ENCODE peak calls at places on chromosomes 6 and 20, in eight cellular contexts. One of them, this sample, is unnamed.

GRCh38 chr20:18314786-18315406 is 26.6 kb downstream of the ZNF133 start:
- DNase-seq in fibroblast of lung: peak; percentile 65
- DNase-seq in IMR-90: peak; percentile 80
- DNase-seq in neuronal stem cell: no peak
- DNase-seq in GM23338: no peak
- DNase-seq in neural progenitor cell: no peak
- DNase-seq in trophoblast cell: no peak
- DNase-seq in H1: peak; percentile 2
- DNase-seq in this sample: peak; percentile 98

GRCh38 chr20:48478806-48479550 is 348.8 kb downstream of the PREX1 start:
- DNase-seq in fibroblast of lung: no peak
- DNase-seq in IMR-90: no peak
- DNase-seq in neuronal stem cell: no peak
- DNase-seq in GM23338: no peak
- DNase-seq in neural progenitor cell: no peak
- DNase-seq in trophoblast cell: no peak
- DNase-seq in H1: no peak
- DNase-seq in this sample: no peak

GRCh38 chr6:53828971-53829697 is 34.3 kb downstream of the LRRC1 start:
- DNase-seq in fibroblast of lung: no peak
- DNase-seq in IMR-90: no peak
- DNase-seq in neuronal stem cell: no peak
- DNase-seq in GM23338: no peak
- DNase-seq in neural progenitor cell: no peak
- DNase-seq in trophoblast cell: no peak
- DNase-seq in H1: no peak
- DNase-seq in this sample: no peak

GRCh38 chr6:33206864-33207568 is 1.3 kb upstream of the RING1 start:
- DNase-seq in fibroblast of lung: peak; percentile 63
- DNase-seq in IMR-90: peak; percentile 72
- DNase-seq in neuronal stem cell: peak; percentile 94
- DNase-seq in GM23338: peak; percentile 41
- DNase-seq in neural progenitor cell: peak; percentile 92
- DNase-seq in trophoblast cell: no peak
- DNase-seq in H1: no peak
- DNase-seq in this sample: peak; percentile 76

GRCh38 chr6:73515204-73516101 is 5.4 kb downstream of the EEF1A1 start:
- DNase-seq in fibroblast of lung: peak; percentile 80
- DNase-seq in IMR-90: peak; percentile 88
- DNase-seq in neuronal stem cell: no peak
- DNase-seq in GM23338: peak; percentile 72
- DNase-seq in neural progenitor cell: peak; percentile 78
- DNase-seq in trophoblast cell: peak; percentile 67
- DNase-seq in H1: no peak
- DNase-seq in this sample: peak; percentile 73

GRCh38 chr6:119060255-119060907 is 18.1 kb downstream of the FAM184A start:
- DNase-seq in fibroblast of lung: no peak
- DNase-seq in IMR-90: no peak
- DNase-seq in neuronal stem cell: no peak
- DNase-seq in GM23338: no peak
- DNase-seq in neural progenitor cell: no peak
- DNase-seq in trophoblast cell: no peak
- DNase-seq in H1: no peak
- DNase-seq in this sample: no peak

GRCh38 chr20:62287759-62288534 is 14.8 kb upstream of the ADRM1 start:
- DNase-seq in fibroblast of lung: no peak
- DNase-seq in IMR-90: no peak
- DNase-seq in neuronal stem cell: no peak
- DNase-seq in GM23338: no peak
- DNase-seq in neural progenitor cell: no peak
- DNase-seq in trophoblast cell: no peak
- DNase-seq in H1: no peak
- DNase-seq in this sample: peak; percentile 49

GRCh38 chr6:87623248-87623647 is 33.3 kb downstream of the ORC3 start:
- DNase-seq in fibroblast of lung: peak; percentile 61
- DNase-seq in IMR-90: peak; percentile 45
- DNase-seq in neuronal stem cell: no peak
- DNase-seq in GM23338: no peak
- DNase-seq in neural progenitor cell: no peak
- DNase-seq in trophoblast cell: peak; percentile 2
- DNase-seq in H1: no peak
- DNase-seq in this sample: no peak

GRCh38 chr6:71138416-71138815 is 150.2 kb upstream of the OGFRL1 start:
- DNase-seq in fibroblast of lung: no peak
- DNase-seq in IMR-90: no peak
- DNase-seq in neuronal stem cell: no peak
- DNase-seq in GM23338: no peak
- DNase-seq in neural progenitor cell: no peak
- DNase-seq in trophoblast cell: no peak
- DNase-seq in H1: no peak
- DNase-seq in this sample: no peak

GRCh38 chr6:44036196-44036595 is 91.1 kb downstream of the MRPL14 start:
- DNase-seq in fibroblast of lung: no peak
- DNase-seq in IMR-90: no peak
- DNase-seq in neuronal stem cell: no peak
- DNase-seq in GM23338: no peak
- DNase-seq in neural progenitor cell: no peak
- DNase-seq in trophoblast cell: no peak
- DNase-seq in H1: no peak
- DNase-seq in this sample: no peak

GRCh38 chr6:159890201-159890600 is 587 bp upstream of the MAS1 start:
- DNase-seq in fibroblast of lung: no peak
- DNase-seq in IMR-90: no peak
- DNase-seq in neuronal stem cell: no peak
- DNase-seq in GM23338: no peak
- DNase-seq in neural progenitor cell: no peak
- DNase-seq in trophoblast cell: no peak
- DNase-seq in H1: no peak
- DNase-seq in this sample: no peak

GRCh38 chr20:24781061-24781980 is 167.7 kb upstream of the CST7 start:
- DNase-seq in fibroblast of lung: peak; percentile 25
- DNase-seq in IMR-90: peak; percentile 36
- DNase-seq in neuronal stem cell: no peak
- DNase-seq in GM23338: peak; percentile 44
- DNase-seq in neural progenitor cell: peak; percentile 54
- DNase-seq in trophoblast cell: no peak
- DNase-seq in H1: no peak
- DNase-seq in this sample: peak; percentile 68

DNA sequence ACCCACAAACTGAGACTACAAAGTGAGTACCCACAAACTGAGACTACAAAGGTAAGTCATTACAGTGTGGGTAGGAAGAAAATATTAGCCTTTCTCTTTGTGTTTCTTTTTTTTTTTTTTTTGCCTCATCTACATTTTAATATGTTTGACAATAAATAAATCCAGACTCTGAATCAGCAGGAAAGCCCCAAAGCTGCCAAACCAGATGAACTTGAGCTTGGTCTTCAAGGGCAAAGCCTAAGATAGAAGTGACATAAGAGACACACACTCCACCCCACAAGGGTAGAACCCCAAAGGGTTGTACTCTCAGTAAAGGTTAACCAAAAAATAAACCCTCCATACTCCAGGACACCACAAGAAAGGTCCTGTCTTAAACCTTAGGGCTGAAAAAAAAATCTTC is 326.8 kb upstream of the ARID1B start:
- DNase-seq in fibroblast of lung: no peak
- DNase-seq in IMR-90: no peak
- DNase-seq in neuronal stem cell: no peak
- DNase-seq in GM23338: no peak
- DNase-seq in neural progenitor cell: no peak
- DNase-seq in trophoblast cell: no peak
- DNase-seq in H1: no peak
- DNase-seq in this sample: no peak
- H3K27me3 ChIP-seq in fibroblast of lung: no peaks in the 10 kb centered on the region
- H3K27me3 ChIP-seq in IMR-90: no peaks in the 10 kb centered on the region
- H3K27me3 ChIP-seq in neuronal stem cell: no peaks in the 10 kb centered on the region
- H3K27me3 ChIP-seq in GM23338: no peaks in the 10 kb centered on the region
- H3K27me3 ChIP-seq in neural progenitor cell: no peaks in the 10 kb centered on the region
- H3K27me3 ChIP-seq in trophoblast cell: no peaks in the 10 kb centered on the region
- H3K27me3 ChIP-seq in H1: no peaks in the 10 kb centered on the region
- H3K27me3 ChIP-seq in this sample: no peaks in the 10 kb centered on the region

GRCh38 chr6:145313041-145313855 is 422.1 kb downstream of the EPM2A start:
- DNase-seq in fibroblast of lung: no peak
- DNase-seq in IMR-90: no peak
- DNase-seq in neuronal stem cell: no peak
- DNase-seq in GM23338: no peak
- DNase-seq in neural progenitor cell: no peak
- DNase-seq in trophoblast cell: no peak
- DNase-seq in H1: no peak
- DNase-seq in this sample: no peak
- H3K4me2 ChIP-seq in fibroblast of lung: no peak overlapping the region
- H3K4me2 ChIP-seq in IMR-90: no peak overlapping the region
- H3K4me2 ChIP-seq in neuronal stem cell: no peak overlapping the region
- H3K4me2 ChIP-seq in GM23338: no peak overlapping the region
- H3K4me2 ChIP-seq in neural progenitor cell: no peak overlapping the region
- H3K4me2 ChIP-seq in trophoblast cell: no peak overlapping the region
- H3K4me2 ChIP-seq in H1: no peak overlapping the region
- H3K4me2 ChIP-seq in this sample: no peak overlapping the region

GRCh38 chr6:149933461-149933860 is 8.4 kb upstream of the ULBP2 start:
- DNase-seq in fibroblast of lung: no peak
- DNase-seq in IMR-90: no peak
- DNase-seq in neuronal stem cell: no peak
- DNase-seq in GM23338: no peak
- DNase-seq in neural progenitor cell: no peak
- DNase-seq in trophoblast cell: no peak
- DNase-seq in H1: no peak
- DNase-seq in this sample: no peak

GRCh38 chr6:149935246-149935645 is 6.6 kb upstream of the ULBP2 start:
- DNase-seq in fibroblast of lung: peak; percentile 6
- DNase-seq in IMR-90: peak; percentile 34
- DNase-seq in neuronal stem cell: no peak
- DNase-seq in GM23338: no peak
- DNase-seq in neural progenitor cell: no peak
- DNase-seq in trophoblast cell: no peak
- DNase-seq in H1: no peak
- DNase-seq in this sample: peak; percentile 60

GRCh38 chr6:149931501-149931900 is 8.6 kb upstream of the RAET1G start:
- DNase-seq in fibroblast of lung: no peak
- DNase-seq in IMR-90: no peak
- DNase-seq in neuronal stem cell: no peak
- DNase-seq in GM23338: no peak
- DNase-seq in neural progenitor cell: no peak
- DNase-seq in trophoblast cell: no peak
- DNase-seq in H1: no peak
- DNase-seq in this sample: no peak

GRCh38 chr6:149934249-149935156 is 7.3 kb upstream of the ULBP2 start:
- DNase-seq in fibroblast of lung: peak; percentile 58
- DNase-seq in IMR-90: peak; percentile 77
- DNase-seq in neuronal stem cell: peak; percentile 61
- DNase-seq in GM23338: peak; percentile 81
- DNase-seq in neural progenitor cell: peak; percentile 68
- DNase-seq in trophoblast cell: peak; percentile 75
- DNase-seq in H1: no peak
- DNase-seq in this sample: peak; percentile 83

DNA sequence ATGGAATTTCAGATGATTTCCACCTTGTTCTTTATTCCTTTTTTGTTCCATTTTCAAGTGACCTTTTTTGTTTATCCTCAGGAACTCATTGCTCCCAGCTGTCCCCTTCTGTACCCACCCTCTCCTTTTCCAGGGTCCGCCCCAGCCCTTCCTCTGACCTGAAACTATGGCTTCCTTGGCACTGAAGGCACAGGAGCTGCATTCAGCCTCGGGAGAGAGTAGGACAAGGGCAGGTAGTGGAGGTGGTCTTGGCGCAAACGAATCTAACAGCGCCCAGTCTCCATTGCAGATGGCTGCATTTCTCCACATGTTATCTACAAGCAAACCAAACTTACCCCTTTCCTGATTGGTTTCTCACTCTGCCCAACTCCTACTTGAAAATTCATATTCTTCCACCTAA is 8.8 kb upstream of the ULBP2 start:
- DNase-seq in fibroblast of lung: no peak
- DNase-seq in IMR-90: no peak
- DNase-seq in neuronal stem cell: no peak
- DNase-seq in GM23338: no peak
- DNase-seq in neural progenitor cell: no peak
- DNase-seq in trophoblast cell: no peak
- DNase-seq in H1: no peak
- DNase-seq in this sample: no peak
- H3K27me3 ChIP-seq in fibroblast of lung: peaks cover 33% of the 10 kb centered on the region
- H3K27me3 ChIP-seq in IMR-90: peaks cover 43% of the 10 kb centered on the region
- H3K27me3 ChIP-seq in neuronal stem cell: peaks cover 40% of the 10 kb centered on the region
- H3K27me3 ChIP-seq in GM23338: peaks cover 82% of the 10 kb centered on the region
- H3K27me3 ChIP-seq in neural progenitor cell: peaks cover 100% of the 10 kb centered on the region
- H3K27me3 ChIP-seq in trophoblast cell: peaks cover 12% of the 10 kb centered on the region
- H3K27me3 ChIP-seq in H1: peaks cover 22% of the 10 kb centered on the region
- H3K27me3 ChIP-seq in this sample: no peaks in the 10 kb centered on the region

GRCh38 chr6:148617522-148617921 is 129.3 kb upstream of the UST start:
- DNase-seq in fibroblast of lung: peak; percentile 45
- DNase-seq in IMR-90: peak; percentile 56
- DNase-seq in neuronal stem cell: no peak
- DNase-seq in GM23338: no peak
- DNase-seq in neural progenitor cell: no peak
- DNase-seq in trophoblast cell: no peak
- DNase-seq in H1: no peak
- DNase-seq in this sample: peak; percentile 4

GRCh38 chr6:148608211-148608951 is 138.4 kb upstream of the UST start:
- DNase-seq in fibroblast of lung: no peak
- DNase-seq in IMR-90: peak; percentile 19
- DNase-seq in neuronal stem cell: no peak
- DNase-seq in GM23338: peak; percentile 57
- DNase-seq in neural progenitor cell: peak; percentile 8
- DNase-seq in trophoblast cell: no peak
- DNase-seq in H1: no peak
- DNase-seq in this sample: peak; percentile 42

GRCh38 chr6:148611213-148611612 is 135.6 kb upstream of the UST start:
- DNase-seq in fibroblast of lung: peak; percentile 79
- DNase-seq in IMR-90: no peak
- DNase-seq in neuronal stem cell: no peak
- DNase-seq in GM23338: no peak
- DNase-seq in neural progenitor cell: no peak
- DNase-seq in trophoblast cell: no peak
- DNase-seq in H1: no peak
- DNase-seq in this sample: peak; percentile 63

GRCh38 chr6:148616811-148617210 is 130.0 kb upstream of the UST start:
- DNase-seq in fibroblast of lung: no peak
- DNase-seq in IMR-90: peak; percentile 43
- DNase-seq in neuronal stem cell: no peak
- DNase-seq in GM23338: no peak
- DNase-seq in neural progenitor cell: no peak
- DNase-seq in trophoblast cell: no peak
- DNase-seq in H1: no peak
- DNase-seq in this sample: peak; percentile 20

GRCh38 chr6:148612043-148612442 is 134.8 kb upstream of the UST start:
- DNase-seq in fibroblast of lung: no peak
- DNase-seq in IMR-90: no peak
- DNase-seq in neuronal stem cell: no peak
- DNase-seq in GM23338: no peak
- DNase-seq in neural progenitor cell: no peak
- DNase-seq in trophoblast cell: no peak
- DNase-seq in H1: no peak
- DNase-seq in this sample: no peak
- H3K4me2 ChIP-seq in fibroblast of lung: no peak overlapping the region
- H3K4me2 ChIP-seq in IMR-90: no peak overlapping the region
- H3K4me2 ChIP-seq in neuronal stem cell: no peak overlapping the region
- H3K4me2 ChIP-seq in GM23338: no peak overlapping the region
- H3K4me2 ChIP-seq in neural progenitor cell: no peak overlapping the region
- H3K4me2 ChIP-seq in trophoblast cell: no peak overlapping the region
- H3K4me2 ChIP-seq in H1: no peak overlapping the region
- H3K4me2 ChIP-seq in this sample: no peak overlapping the region